ENCODE peak calls at places on chromosome X, in five cellular contexts. L is adipocyte, E is NT2/D1, Y is fibroblast of lung, Z is endodermal cell. O is an unnamed sample.

GRCh38 chrX:34528081-34528480 is 129.0 kb downstream of the TMEM47 start:
- DNase-seq in E (no peak), Y (no peak), Z (no peak), L (no peak), O (no peak)

GRCh38 chrX:44343412-44343942 is at the start of gene EFHC2:
- DNase-seq in L (peak; percentile 66), E (no peak), Y (peak; percentile 6), Z (peak; percentile 62), O (peak; percentile 68)

GRCh38 chrX:45769919-45770582 is 569.4 kb upstream of the DIPK2B start:
- DNase-seq in L (peak; percentile 87), Z (no peak), Y (peak; percentile 96), E (no peak), O (peak; percentile 89)

GRCh38 chrX:51779306-51779705 is 36.1 kb downstream of the GSPT2 start:
- DNase-seq in E (peak; percentile 57), Y (no peak), Z (peak; percentile 68), L (no peak), O (no peak)

GRCh38 chrX:150536455-150537116 is 31.8 kb upstream of the MTM1 start:
- DNase-seq in Y (no peak), L (no peak), Z (no peak), E (no peak), O (no peak)

GRCh38 chrX:150766351-150767044 is 73.3 kb downstream of the MTMR1 start:
- DNase-seq in Z (peak; percentile 71), E (no peak), L (no peak), Y (no peak), O (no peak)

GRCh38 chrX:41600266-41600665 is 88.5 kb upstream of the GPR34 start:
- DNase-seq in Y (no peak), Z (no peak), L (peak; percentile 63), E (no peak), O (peak; percentile 43)

GRCh38 chrX:107025538-107025937 is 25.5 kb upstream of the MORC4 start:
- DNase-seq in E (peak; percentile 18), Z (no peak), Y (peak; percentile 45), L (peak; percentile 55), O (peak; percentile 48)

GRCh38 chrX:146481735-146482134 is 327.8 kb upstream of the CXorf51B start:
- DNase-seq in Z (peak; percentile 46), L (no peak), E (no peak), Y (no peak), O (no peak)

GRCh38 chrX:10190367-10190766 is 33.6 kb downstream of the CLCN4 start:
- DNase-seq in E (peak; percentile 40), Y (peak; percentile 84), Z (no peak), L (peak; percentile 85), O (peak; percentile 76)

GRCh38 chrX:118627084-118627758 is 100.2 kb upstream of the IL13RA1 start:
- DNase-seq in Z (no peak), L (no peak), Y (no peak), E (no peak), O (peak; percentile 25)

GRCh38 chrX:9349572-9350259 is 115.1 kb upstream of the TBL1X start:
- DNase-seq in Y (no peak), Z (no peak), E (no peak), L (peak; percentile 8), O (peak; percentile 61)

GRCh38 chrX:49043220-49043986 is at the start of gene TFE3:
- DNase-seq in Z (peak; percentile 98), E (peak; percentile 98), L (peak; percentile 98), Y (peak; percentile 99), O (peak; percentile 97)

GRCh38 chrX:49040376-49040955 is 2.7 kb downstream of the TFE3 start:
- DNase-seq in E (no peak), Y (peak; percentile 23), L (peak; percentile 36), Z (no peak), O (peak; percentile 47)

GRCh38 chrX:49043987-49044281 is 777 bp upstream of the TFE3 start:
- DNase-seq in E (no peak), Y (no peak), L (no peak), Z (no peak), O (no peak)

GRCh38 chrX:49041683-49042529 is 1.3 kb downstream of the TFE3 start:
- DNase-seq in L (peak; percentile 69), E (no peak), Z (peak; percentile 62), Y (peak; percentile 56), O (peak; percentile 55)

DNA sequence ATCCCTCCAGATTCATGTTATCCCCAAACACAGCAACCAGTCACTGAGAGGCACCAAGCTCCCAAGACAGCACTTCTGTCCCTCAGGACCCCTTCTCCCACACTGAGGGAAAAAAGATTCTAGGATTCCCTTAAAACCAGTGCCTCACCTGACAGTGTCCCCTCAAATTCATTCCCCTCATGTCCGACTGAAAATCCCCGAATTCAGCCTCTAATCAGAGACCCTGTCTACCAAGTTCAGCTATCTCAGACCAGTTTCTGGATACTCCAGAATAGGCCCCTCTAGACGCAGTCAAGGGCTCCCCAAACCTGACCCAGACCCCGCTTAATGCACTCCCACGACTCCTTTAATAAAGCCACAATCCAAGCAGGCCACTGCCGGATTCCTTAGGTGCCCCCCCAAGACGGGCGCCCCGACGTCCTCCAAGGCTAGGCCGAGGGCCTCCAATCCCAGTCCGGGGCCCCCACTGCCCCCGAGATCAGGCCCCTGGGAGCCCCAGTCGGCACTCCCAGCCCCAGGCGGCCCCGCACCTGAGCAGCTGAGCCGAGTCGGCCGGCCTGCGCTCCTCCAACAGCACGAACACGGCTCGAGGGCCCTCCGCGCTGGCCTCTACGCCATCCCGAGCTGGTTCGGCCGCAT is 457 bp downstream of the TFE3 start:
- DNase-seq in Z (no peak), L (peak; percentile 52), Y (no peak), E (no peak), O (no peak)
- H3K9ac ChIP-seq in Z (peak overlapping the region; percentile 72), L (peak overlapping the region; percentile 96), Y (peak overlapping the region; percentile 85), E (peak overlapping the region; percentile 90), O (peak overlapping the region; percentile 99)

DNA sequence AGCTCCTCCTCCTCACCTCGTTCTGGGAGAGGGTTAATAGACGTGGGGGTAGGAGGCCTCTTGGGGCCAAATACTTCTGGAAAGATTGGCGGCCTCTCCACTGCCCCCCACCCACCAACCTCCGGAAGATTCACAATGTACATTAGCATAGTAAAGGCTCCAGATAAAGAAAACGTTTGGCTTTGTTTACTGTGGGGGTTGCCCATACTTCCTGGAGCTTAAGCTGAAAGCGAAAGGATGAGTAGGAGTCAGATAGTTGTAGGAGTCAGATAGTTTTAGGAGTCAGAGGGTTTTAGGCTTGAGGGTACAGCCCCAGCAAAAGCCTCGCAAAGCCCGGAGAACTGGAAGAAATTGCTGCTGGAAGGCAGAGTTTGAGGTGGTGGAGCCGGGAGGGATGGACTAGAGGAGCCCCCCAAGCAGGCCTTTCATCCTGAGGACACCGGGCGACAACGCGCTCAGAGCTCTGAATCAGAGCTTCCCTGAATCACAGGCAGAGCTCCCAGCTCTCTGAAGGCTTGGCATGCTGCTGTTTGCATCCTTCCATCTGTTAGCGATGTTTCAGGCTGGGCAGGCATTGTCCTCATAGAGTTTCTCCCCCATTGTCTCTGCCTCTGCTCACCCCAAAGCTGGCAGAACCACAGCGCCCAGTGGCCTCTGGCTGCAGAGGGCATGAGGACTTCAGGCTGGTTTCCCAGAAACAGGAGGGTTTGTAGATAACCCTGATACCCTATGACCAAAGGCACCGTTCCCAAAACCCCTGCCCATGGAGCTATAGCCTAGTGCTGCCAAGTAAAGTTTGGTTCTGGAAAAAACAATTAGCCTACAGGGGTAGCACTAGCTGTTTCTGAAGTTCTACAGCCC is 280.7 kb downstream of the BCOR start:
- DNase-seq in Z (peak; percentile 91), E (peak; percentile 91), Y (peak; percentile 28), L (peak; percentile 39), O (peak; percentile 81)
- H3K4me3 ChIP-seq in Z (no peak overlapping the region), E (peak overlapping the region; percentile 13), Y (no peak overlapping the region), L (no peak overlapping the region), O (peak overlapping the region; percentile 73)

DNA sequence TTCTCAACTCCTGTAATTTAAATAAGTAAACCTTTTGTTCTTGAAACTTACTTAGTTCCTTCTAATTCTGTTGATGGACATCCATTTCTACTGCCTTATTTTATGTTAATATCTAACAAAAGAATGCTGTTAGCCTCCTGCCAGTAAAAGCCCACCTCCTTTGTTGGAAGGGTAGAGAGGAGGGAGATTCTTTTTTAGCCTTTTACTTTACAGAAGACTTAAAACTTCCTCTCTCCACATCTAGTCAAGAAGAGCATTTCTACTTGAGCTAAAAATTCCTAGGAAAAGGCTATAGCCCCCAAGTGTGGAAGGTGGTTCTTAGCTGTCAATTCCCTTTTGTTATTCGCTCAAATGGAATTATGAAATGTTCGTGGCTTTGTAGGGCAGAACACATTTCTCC is 118.7 kb downstream of the ZIC3 start:
- DNase-seq in Y (no peak), Z (no peak), E (no peak), L (no peak), O (no peak)
- H3K9ac ChIP-seq in Y (no peak overlapping the region), Z (no peak overlapping the region), E (no peak overlapping the region), L (no peak overlapping the region), O (no peak overlapping the region)

GRCh38 chrX:153598541-153599191 is at the start of gene CCNQ:
- DNase-seq in Y (peak; percentile 10), L (peak; percentile 59), E (no peak), Z (peak; percentile 61), O (peak; percentile 66)

GRCh38 chrX:153595387-153595786 is 3.6 kb downstream of the CCNQ start:
- DNase-seq in Z (no peak), Y (no peak), E (no peak), L (no peak), O (no peak)

GRCh38 chrX:153599192-153600031 is 473 bp upstream of the CCNQ start:
- DNase-seq in L (peak; percentile 90), E (peak; percentile 54), Z (peak; percentile 90), Y (peak; percentile 84), O (peak; percentile 90)

GRCh38 chrX:153595859-153596857 is 2.8 kb downstream of the CCNQ start:
- DNase-seq in Z (no peak), L (no peak), Y (no peak), E (no peak), O (no peak)

GRCh38 chrX:153597351-153597750 is 1.6 kb downstream of the CCNQ start:
- DNase-seq in L (no peak), Z (no peak), E (no peak), Y (no peak), O (no peak)
- H3K4me3 ChIP-seq in L (peak overlapping the region; percentile 80), Z (no peak overlapping the region), E (no peak overlapping the region), Y (no peak overlapping the region), O (no peak overlapping the region)

O was measured in GM23248.